ENCODE peak calls at places on chromosomes 6 and 20, in five cellular contexts. O is A549, Z is IMR-90, Q is K562, B is GM12878. Y is an unnamed sample.

GRCh38 chr6:100479180-100480035 is 14.7 kb upstream of the SIM1 start:
- DNase-seq in Z (peak), Q (peak), B (peak), O (peak), Y (no peak)

GRCh38 chr6:90938116-90938515 is 351.2 kb upstream of the MAP3K7 start:
- DNase-seq in Z (no peak), B (no peak), O (no peak), Q (no peak), Y (no peak)

GRCh38 chr6:151024597-151024996 is 159.1 kb downstream of the MTHFD1L start:
- DNase-seq in Q (no peak), B (no peak), O (no peak), Z (no peak), Y (no peak)

GRCh38 chr6:147017153-147017552 is 187.1 kb upstream of the STXBP5 start:
- DNase-seq in B (no peak), Z (no peak), Q (peak), O (no peak), Y (no peak)

GRCh38 chr20:1567392-1568165 is 10.1 kb upstream of the SIRPD start:
- DNase-seq in Z (peak), B (no peak), O (peak), Q (no peak), Y (no peak)

GRCh38 chr20:44388466-44389023 is 33.0 kb downstream of the HNF4A start:
- DNase-seq in Z (peak), Q (peak), O (peak), B (no peak), Y (peak)

GRCh38 chr6:142942805-142943227 is 2.2 kb downstream of the HIVEP2 start:
- DNase-seq in Q (peak), O (peak), B (no peak), Z (peak), Y (peak)

GRCh38 chr20:44392776-44393607 is 37.5 kb downstream of the HNF4A start:
- DNase-seq in Z (no peak), B (no peak), Q (no peak), O (no peak), Y (no peak)

GRCh38 chr6:7991992-7992815 is 72.0 kb downstream of the BLOC1S5 start:
- DNase-seq in O (peak), Q (peak), B (peak), Z (peak), Y (peak)

GRCh38 chr20:53623454-53624206 is 30.0 kb upstream of the ZNF217 start:
- DNase-seq in Q (peak), Z (peak), B (peak), O (peak), Y (peak)

GRCh38 chr20:21557246-21557982 is 43.5 kb upstream of the NKX2-2 start:
- DNase-seq in O (no peak), Z (no peak), B (no peak), Q (no peak), Y (no peak)

GRCh38 chr6:158538741-158539140 is 21.1 kb upstream of the TMEM181 start:
- DNase-seq in Z (no peak), O (no peak), B (no peak), Q (no peak), Y (no peak)

GRCh38 chr6:26295691-26296555 is 69.1 kb upstream of the BTN3A2 start:
- DNase-seq in Q (peak), Z (peak), B (no peak), O (peak), Y (no peak)

GRCh38 chr20:51426879-51427624 is 115.5 kb downstream of the NFATC2 start:
- DNase-seq in O (no peak), Q (no peak), Z (no peak), B (no peak), Y (no peak)

GRCh38 chr20:56343861-56344381 is 14.9 kb upstream of the FAM210B start:
- DNase-seq in O (peak), Q (peak), Z (peak), B (no peak), Y (peak)

GRCh38 chr6:101080597-101080996 is 199.5 kb upstream of the ASCC3 start:
- DNase-seq in B (no peak), Z (peak), O (peak), Q (no peak), Y (no peak)

GRCh38 chr6:53831081-53831839 is 36.5 kb downstream of the LRRC1 start:
- DNase-seq in B (no peak), Z (no peak), Q (no peak), O (no peak), Y (no peak)

GRCh38 chr20:2688041-2688591 is 4.5 kb upstream of the EBF4 start:
- DNase-seq in Q (peak), B (no peak), Z (peak), O (peak), Y (peak)

GRCh38 chr20:59170406-59171349 is 7.1 kb downstream of the ZNF831 start:
- DNase-seq in Q (no peak), B (no peak), Z (no peak), O (no peak), Y (no peak)

GRCh38 chr6:136582702-136583471 is 32.7 kb upstream of the MAP7 start:
- DNase-seq in Z (peak), B (no peak), O (peak), Q (no peak), Y (no peak)

GRCh38 chr20:370151-370600 is 10.4 kb upstream of the TRIB3 start:
- DNase-seq in B (no peak), O (peak), Q (no peak), Z (no peak), Y (no peak)

GRCh38 chr20:58981564-58982364 is 708 bp downstream of the NELFCD start:
- DNase-seq in Z (peak), B (no peak), O (peak), Q (peak), Y (no peak)

GRCh38 chr6:11650297-11650696 is 112.7 kb downstream of the TMEM170B start:
- DNase-seq in B (no peak), Q (no peak), O (peak), Z (peak), Y (no peak)

GRCh38 chr6:154766993-154767392 is 33.8 kb downstream of the SCAF8 start:
- DNase-seq in Q (no peak), O (no peak), Z (peak), B (no peak), Y (no peak)

GRCh38 chr6:6314601-6315000 is 5.9 kb downstream of the F13A1 start:
- DNase-seq in B (no peak), Z (no peak), O (no peak), Q (no peak), Y (no peak)

GRCh38 chr6:30730611-30731435 is 10.7 kb downstream of the TUBB start:
- DNase-seq in Z (peak), O (peak), Q (peak), B (no peak), Y (peak)

DNA sequence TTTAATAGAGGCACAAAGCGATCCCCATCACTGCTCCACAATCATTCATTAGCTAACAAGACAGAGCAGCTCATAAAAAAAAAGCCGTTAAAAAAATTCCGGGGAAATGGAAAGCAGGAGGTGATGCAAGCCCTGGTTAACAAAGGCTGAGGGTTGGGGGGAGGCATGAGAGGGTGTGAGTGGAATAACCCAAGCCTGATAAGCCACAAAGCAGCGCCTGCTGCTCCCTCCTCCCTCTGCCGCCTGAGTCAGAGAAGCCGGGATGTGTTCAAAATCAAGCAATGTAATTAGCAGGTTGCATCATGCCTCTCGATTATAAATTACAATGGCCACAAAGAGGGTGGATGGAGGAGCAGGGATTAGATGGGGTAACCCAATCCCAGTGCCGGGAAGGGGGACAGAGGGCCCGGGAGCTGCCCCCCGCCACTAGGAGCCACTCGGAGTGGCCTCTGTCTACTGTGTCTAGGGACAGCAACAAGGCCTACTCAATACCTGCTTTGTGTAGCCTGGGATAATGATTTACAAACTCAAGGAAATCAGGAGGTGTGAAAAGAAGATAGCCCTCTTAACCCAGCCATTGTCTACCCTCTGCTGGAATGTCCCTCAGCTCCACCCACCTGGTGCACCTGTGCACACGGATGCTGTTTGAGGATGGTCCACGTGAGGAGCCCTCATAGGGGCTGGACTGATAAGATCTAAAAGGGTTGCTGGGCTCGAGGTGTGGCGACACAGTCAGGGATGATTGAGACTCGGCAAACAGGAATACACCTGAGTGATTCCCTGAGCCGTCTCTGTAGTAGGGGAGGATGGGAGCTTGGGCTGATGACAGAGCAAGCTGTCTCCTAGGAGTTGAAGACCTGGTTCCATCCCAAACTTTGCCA is 156.9 kb downstream of the VEGFA start:
- DNase-seq in Z (peak), B (no peak), O (peak), Q (peak), Y (peak)
- TF ChIP-seq BHLHE40 in Z (peak), B (no peak), O (no peak), Q (peak), Y (no peak)

GRCh38 chr20:61795669-61796630 is 269.7 kb downstream of the TAF4 start:
- DNase-seq in O (no peak), Q (no peak), B (no peak), Z (no peak), Y (no peak)
- TF ChIP-seq BHLHE40 in O (no peak), Q (no peak), B (no peak), Z (no peak), Y (no peak)

GRCh38 chr6:43870660-43871061 is 100.7 kb downstream of the VEGFA start:
- DNase-seq in Q (no peak), Z (peak), O (no peak), B (no peak), Y (no peak)

GRCh38 chr6:43873806-43874714 is 104.0 kb downstream of the VEGFA start:
- DNase-seq in Z (no peak), Q (no peak), B (no peak), O (no peak), Y (no peak)

GRCh38 chr6:43869792-43870659 is 100.0 kb downstream of the VEGFA start:
- DNase-seq in Q (no peak), B (no peak), Z (no peak), O (no peak), Y (no peak)

GRCh38 chr6:43871284-43871683 is 101.3 kb downstream of the VEGFA start:
- DNase-seq in Z (no peak), Q (no peak), O (no peak), B (no peak), Y (no peak)

GRCh38 chr6:43871933-43872332 is 101.9 kb downstream of the VEGFA start:
- DNase-seq in B (no peak), Z (no peak), Q (no peak), O (no peak), Y (no peak)
- TF ChIP-seq BHLHE40 in B (no peak), Z (no peak), Q (no peak), O (no peak), Y (no peak)

GRCh38 chr20:40449974-40450616 is 238.9 kb downstream of the MAFB start:
- DNase-seq in B (no peak), Q (no peak), Z (no peak), O (no peak), Y (no peak)
- TF ChIP-seq BHLHE40 in B (no peak), Q (no peak), Z (no peak), O (no peak), Y (no peak)